ENCODE peak calls at places on chromosome 3, in five cellular contexts. E is tibial artery; C is stimulated activated CD4-positive, alpha-beta T cell treated with anti-CD3 and anti-CD28 coated beads, Interleukin-15, amount 100 ng/mL, for 1 hour; A is GM04504; F is hippocampal formation. O is an unnamed sample.

GRCh38 chr3:36318584-36319200 is 61.6 kb upstream of the STAC start:
- DNase-seq in E (no peak), C (no peak), A (no peak), F (no peak), O (no peak)

GRCh38 chr3:47022540-47023161 is 43.2 kb downstream of the NBEAL2 start:
- DNase-seq in E (no peak), C (no peak), A (no peak), F (no peak), O (no peak)

GRCh38 chr3:41464401-41464800 is 265.1 kb downstream of the CTNNB1 start:
- DNase-seq in E (no peak), C (no peak), A (no peak), F (no peak), O (no peak)

GRCh38 chr3:132047209-132047608 is 12.4 kb upstream of the CPNE4 start:
- DNase-seq in E (no peak), C (no peak), A (no peak), F (no peak), O (no peak)

GRCh38 chr3:111667621-111668239 is 72.6 kb upstream of the ZBED2 start:
- DNase-seq in E (peak), C (no peak), A (no peak), F (peak), O (peak)

GRCh38 chr3:165753560-165753959 is 83.7 kb downstream of the BCHE start:
- DNase-seq in E (no peak), C (no peak), A (no peak), F (no peak), O (no peak)

GRCh38 chr3:99119312-99119810 is 217.9 kb upstream of the DCBLD2 start:
- DNase-seq in E (no peak), C (no peak), A (no peak), F (no peak), O (no peak)

GRCh38 chr3:150149651-150150051 is 179.0 kb upstream of the PFN2 start:
- DNase-seq in E (no peak), C (no peak), A (peak), F (no peak), O (no peak)

GRCh38 chr3:73813291-73813977 is 188.7 kb upstream of the PDZRN3 start:
- DNase-seq in E (no peak), C (no peak), A (no peak), F (no peak), O (no peak)

GRCh38 chr3:114941626-114942309 is 205.3 kb downstream of the ZBTB20 start:
- DNase-seq in E (no peak), C (no peak), A (no peak), F (no peak), O (no peak)

GRCh38 chr3:80668100-80668499 is 900.3 kb upstream of the ROBO1 start:
- DNase-seq in E (no peak), C (no peak), A (no peak), F (no peak), O (no peak)

GRCh38 chr3:177041021-177041729 is 156.1 kb downstream of the TBL1XR1 start:
- DNase-seq in E (peak), C (no peak), A (peak), F (peak), O (no peak)

GRCh38 chr3:38477839-38478450 is 18.2 kb upstream of the EXOG start:
- DNase-seq in E (no peak), C (no peak), A (no peak), F (no peak), O (no peak)

GRCh38 chr3:14525685-14526631 is 14.2 kb downstream of the GRIP2 start:
- DNase-seq in E (peak), C (no peak), A (peak), F (no peak), O (peak)

O was measured in aorta.